ENCODE peak calls at places on chromosome 3, in eight cellular contexts. One of them, this sample, is unnamed. For H3K4me1, the result is how much of the 10 kb centered on the place peaks cover.

GRCh38 chr3:186382217-186382885 is 20.3 kb upstream of the DGKG start:
- DNase-seq in fibroblast of lung: no peak
- DNase-seq in breast epithelium: no peak
- DNase-seq in left lung: no peak
- DNase-seq in A549: no peak
- DNase-seq in GM12878: no peak
- DNase-seq in uterus: no peak
- DNase-seq in psoas muscle: no peak
- DNase-seq in this sample: no peak

GRCh38 chr3:99545941-99546580 is 92.3 kb upstream of the COL8A1 start:
- DNase-seq in fibroblast of lung: no peak
- DNase-seq in breast epithelium: no peak
- DNase-seq in left lung: no peak
- DNase-seq in A549: no peak
- DNase-seq in GM12878: no peak
- DNase-seq in uterus: no peak
- DNase-seq in psoas muscle: no peak
- DNase-seq in this sample: no peak

GRCh38 chr3:87307805-87308204 is 31.4 kb upstream of the POU1F1 start:
- DNase-seq in fibroblast of lung: no peak
- DNase-seq in breast epithelium: no peak
- DNase-seq in left lung: no peak
- DNase-seq in A549: no peak
- DNase-seq in GM12878: no peak
- DNase-seq in uterus: no peak
- DNase-seq in psoas muscle: no peak
- DNase-seq in this sample: no peak

GRCh38 chr3:27630892-27631291 is 91.2 kb downstream of the EOMES start:
- DNase-seq in fibroblast of lung: peak
- DNase-seq in breast epithelium: no peak
- DNase-seq in left lung: no peak
- DNase-seq in A549: peak
- DNase-seq in GM12878: no peak
- DNase-seq in uterus: no peak
- DNase-seq in psoas muscle: no peak
- DNase-seq in this sample: no peak

GRCh38 chr3:126355777-126356372 is 1.3 kb downstream of the KLF15 start:
- DNase-seq in fibroblast of lung: peak
- DNase-seq in breast epithelium: peak
- DNase-seq in left lung: peak
- DNase-seq in A549: no peak
- DNase-seq in GM12878: no peak
- DNase-seq in uterus: peak
- DNase-seq in psoas muscle: peak
- DNase-seq in this sample: no peak

GRCh38 chr3:49476563-49476962 is 6.5 kb downstream of the DAG1 start:
- DNase-seq in fibroblast of lung: peak
- DNase-seq in breast epithelium: no peak
- DNase-seq in left lung: no peak
- DNase-seq in A549: no peak
- DNase-seq in GM12878: peak
- DNase-seq in uterus: no peak
- DNase-seq in psoas muscle: no peak
- DNase-seq in this sample: no peak

GRCh38 chr3:27114684-27115083 is 254.5 kb downstream of the NEK10 start:
- DNase-seq in fibroblast of lung: peak
- DNase-seq in breast epithelium: no peak
- DNase-seq in left lung: no peak
- DNase-seq in A549: no peak
- DNase-seq in GM12878: no peak
- DNase-seq in uterus: no peak
- DNase-seq in psoas muscle: no peak
- DNase-seq in this sample: no peak

GRCh38 chr3:45537596-45537959 is 57.0 kb upstream of the LIMD1 start:
- DNase-seq in fibroblast of lung: no peak
- DNase-seq in breast epithelium: no peak
- DNase-seq in left lung: no peak
- DNase-seq in A549: no peak
- DNase-seq in GM12878: no peak
- DNase-seq in uterus: no peak
- DNase-seq in psoas muscle: no peak
- DNase-seq in this sample: no peak

GRCh38 chr3:46124216-46125143 is 83.6 kb downstream of the CCR1 start:
- DNase-seq in fibroblast of lung: peak
- DNase-seq in breast epithelium: no peak
- DNase-seq in left lung: no peak
- DNase-seq in A549: no peak
- DNase-seq in GM12878: no peak
- DNase-seq in uterus: peak
- DNase-seq in psoas muscle: no peak
- DNase-seq in this sample: no peak

GRCh38 chr3:111895079-111895478 is 36.0 kb downstream of the PHLDB2 start:
- DNase-seq in fibroblast of lung: peak
- DNase-seq in breast epithelium: no peak
- DNase-seq in left lung: no peak
- DNase-seq in A549: peak
- DNase-seq in GM12878: no peak
- DNase-seq in uterus: no peak
- DNase-seq in psoas muscle: no peak
- DNase-seq in this sample: no peak

GRCh38 chr3:39107874-39108308 is 411 bp downstream of the TTC21A start:
- DNase-seq in fibroblast of lung: peak
- DNase-seq in breast epithelium: no peak
- DNase-seq in left lung: no peak
- DNase-seq in A549: no peak
- DNase-seq in GM12878: no peak
- DNase-seq in uterus: no peak
- DNase-seq in psoas muscle: no peak
- DNase-seq in this sample: no peak

GRCh38 chr3:102531686-102532085 is 96.9 kb downstream of the ZPLD1 start:
- DNase-seq in fibroblast of lung: peak
- DNase-seq in breast epithelium: no peak
- DNase-seq in left lung: no peak
- DNase-seq in A549: no peak
- DNase-seq in GM12878: no peak
- DNase-seq in uterus: no peak
- DNase-seq in psoas muscle: no peak
- DNase-seq in this sample: no peak

GRCh38 chr3:49166752-49167556 is 823 bp upstream of the CCDC71 start:
- DNase-seq in fibroblast of lung: no peak
- DNase-seq in breast epithelium: no peak
- DNase-seq in left lung: no peak
- DNase-seq in A549: no peak
- DNase-seq in GM12878: no peak
- DNase-seq in uterus: no peak
- DNase-seq in psoas muscle: no peak
- DNase-seq in this sample: no peak

DNA sequence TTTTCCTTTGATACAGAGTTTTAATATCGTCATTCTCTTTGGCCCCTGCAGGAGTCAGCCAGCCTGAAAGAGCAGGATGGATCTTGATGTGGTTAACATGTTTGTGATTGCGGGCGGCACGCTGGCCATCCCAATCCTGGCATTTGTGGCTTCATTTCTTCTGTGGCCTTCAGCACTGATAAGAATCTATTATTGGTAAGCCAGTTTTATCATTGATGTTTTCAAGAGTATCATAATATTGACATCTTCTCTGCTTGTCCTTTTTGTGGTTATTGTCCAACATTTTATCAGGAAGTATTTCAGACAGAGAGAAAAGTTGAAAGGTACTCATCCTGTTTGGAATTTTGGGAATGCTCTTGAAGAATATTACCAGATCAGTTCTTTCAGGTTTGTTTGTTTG is 18.9 kb downstream of the ABHD6 start:
- DNase-seq in fibroblast of lung: no peak
- DNase-seq in breast epithelium: no peak
- DNase-seq in left lung: no peak
- DNase-seq in A549: no peak
- DNase-seq in GM12878: no peak
- DNase-seq in uterus: no peak
- DNase-seq in psoas muscle: no peak
- DNase-seq in this sample: no peak
- H3K4me1 ChIP-seq in fibroblast of lung: under half
- H3K4me1 ChIP-seq in breast epithelium: under half
- H3K4me1 ChIP-seq in left lung: under half
- H3K4me1 ChIP-seq in A549: under half
- H3K4me1 ChIP-seq in GM12878: under half
- H3K4me1 ChIP-seq in uterus: under half
- H3K4me1 ChIP-seq in psoas muscle: under half
- H3K4me1 ChIP-seq in this sample: under half

GRCh38 chr3:105868450-105868744 is 415 bp downstream of the CBLB start:
- DNase-seq in fibroblast of lung: peak
- DNase-seq in breast epithelium: peak
- DNase-seq in left lung: peak
- DNase-seq in A549: peak
- DNase-seq in GM12878: no peak
- DNase-seq in uterus: peak
- DNase-seq in psoas muscle: peak
- DNase-seq in this sample: peak

GRCh38 chr3:105865867-105866350 is 2.9 kb downstream of the CBLB start:
- DNase-seq in fibroblast of lung: no peak
- DNase-seq in breast epithelium: no peak
- DNase-seq in left lung: no peak
- DNase-seq in A549: no peak
- DNase-seq in GM12878: no peak
- DNase-seq in uterus: no peak
- DNase-seq in psoas muscle: no peak
- DNase-seq in this sample: no peak

GRCh38 chr3:105867690-105868449 is 942 bp downstream of the CBLB start:
- DNase-seq in fibroblast of lung: no peak
- DNase-seq in breast epithelium: no peak
- DNase-seq in left lung: no peak
- DNase-seq in A549: no peak
- DNase-seq in GM12878: no peak
- DNase-seq in uterus: no peak
- DNase-seq in psoas muscle: no peak
- DNase-seq in this sample: no peak

GRCh38 chr3:105865016-105865623 is 3.7 kb downstream of the CBLB start:
- DNase-seq in fibroblast of lung: peak
- DNase-seq in breast epithelium: no peak
- DNase-seq in left lung: no peak
- DNase-seq in A549: no peak
- DNase-seq in GM12878: no peak
- DNase-seq in uterus: no peak
- DNase-seq in psoas muscle: no peak
- DNase-seq in this sample: no peak

DNA sequence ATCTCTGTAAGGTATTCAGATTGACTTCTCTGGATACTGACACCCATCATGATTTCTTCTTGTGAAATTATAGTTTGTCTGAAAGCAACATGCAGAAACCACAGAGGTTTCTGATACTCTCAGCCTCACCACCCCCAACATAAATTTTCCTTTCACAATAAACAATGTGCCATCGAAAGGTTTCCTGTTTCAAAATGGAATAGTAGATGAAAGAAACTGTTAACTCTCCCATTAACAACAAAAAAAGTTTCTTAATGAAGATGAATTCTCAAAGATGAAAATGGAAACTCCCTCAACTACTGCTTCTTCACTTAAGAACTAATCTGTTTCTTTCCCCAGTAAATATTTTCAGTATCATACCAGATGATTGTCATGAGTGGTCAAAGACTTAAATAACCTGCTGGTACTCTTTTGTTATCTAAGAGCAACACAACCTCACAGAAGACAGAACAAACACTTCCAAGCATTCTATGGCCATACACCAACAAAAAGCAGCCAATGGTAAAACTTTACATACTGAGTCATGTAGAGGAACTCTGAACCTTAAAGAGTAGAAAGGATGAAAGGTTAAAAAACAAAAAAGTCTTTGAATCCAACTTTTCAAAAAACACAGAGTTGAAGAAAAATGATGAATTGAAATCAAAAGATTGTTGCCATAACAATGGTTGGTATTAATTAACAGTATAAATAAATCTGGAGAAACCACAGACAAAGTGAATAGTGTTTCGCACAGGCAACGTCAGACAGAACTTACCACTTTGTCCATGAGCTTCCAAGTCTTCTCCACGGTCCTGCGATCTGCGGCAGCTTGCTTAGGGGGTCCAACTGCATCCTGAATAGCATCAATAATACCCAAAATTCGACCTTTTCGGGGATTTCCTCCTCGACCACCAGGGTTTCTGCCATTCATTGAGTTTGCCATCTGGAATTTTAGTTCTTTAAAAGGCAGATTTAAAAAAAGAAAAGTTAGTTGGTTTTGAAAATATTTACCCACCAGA is 1.9 kb downstream of the CBLB start:
- DNase-seq in fibroblast of lung: peak
- DNase-seq in breast epithelium: no peak
- DNase-seq in left lung: no peak
- DNase-seq in A549: no peak
- DNase-seq in GM12878: peak
- DNase-seq in uterus: no peak
- DNase-seq in psoas muscle: peak
- DNase-seq in this sample: no peak
- H3K27ac ChIP-seq in fibroblast of lung: peak
- H3K27ac ChIP-seq in breast epithelium: peak
- H3K27ac ChIP-seq in left lung: peak
- H3K27ac ChIP-seq in A549: no peak
- H3K27ac ChIP-seq in GM12878: peak
- H3K27ac ChIP-seq in uterus: no peak
- H3K27ac ChIP-seq in psoas muscle: peak
- H3K27ac ChIP-seq in this sample: no peak

DNA sequence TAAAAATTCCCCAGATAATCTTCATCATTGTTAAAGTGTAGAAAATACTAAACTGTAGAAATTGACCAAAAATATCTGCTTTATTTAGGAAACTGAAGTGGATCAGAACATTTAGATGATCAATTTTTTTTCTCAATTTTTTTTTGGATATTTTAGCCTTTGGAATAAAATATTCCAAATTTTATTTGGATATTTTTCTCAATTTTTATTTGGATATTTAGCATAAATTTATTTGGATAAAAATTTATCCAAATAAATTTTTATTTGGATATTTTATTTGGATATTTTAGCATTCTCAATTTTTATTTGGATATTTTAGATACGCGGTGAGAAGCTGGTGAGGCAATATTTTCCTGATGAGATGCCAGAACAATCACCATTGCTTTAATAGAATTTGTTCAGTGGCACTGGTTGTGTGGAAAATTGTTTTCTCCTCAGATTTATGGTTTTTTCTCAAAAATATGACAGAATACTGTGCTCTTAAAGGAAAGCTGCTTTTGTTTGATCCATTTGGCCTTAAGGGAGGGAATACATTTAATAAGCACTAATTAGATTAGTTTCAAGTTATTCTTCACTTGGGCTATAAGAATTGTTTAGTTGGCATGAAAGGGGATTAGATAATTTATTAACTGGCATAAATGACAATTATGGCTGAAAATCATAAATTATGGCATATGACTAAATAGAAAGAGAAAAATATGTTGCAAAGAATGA is 470.1 kb downstream of the MFSD1 start:
- DNase-seq in fibroblast of lung: no peak
- DNase-seq in breast epithelium: no peak
- DNase-seq in left lung: no peak
- DNase-seq in A549: no peak
- DNase-seq in GM12878: no peak
- DNase-seq in uterus: no peak
- DNase-seq in psoas muscle: no peak
- DNase-seq in this sample: no peak
- TF ChIP-seq CTCF in fibroblast of lung: no peak
- TF ChIP-seq CTCF in breast epithelium: no peak
- TF ChIP-seq CTCF in left lung: no peak
- TF ChIP-seq CTCF in A549: no peak
- TF ChIP-seq CTCF in GM12878: no peak
- TF ChIP-seq CTCF in uterus: no peak
- TF ChIP-seq CTCF in psoas muscle: no peak
- TF ChIP-seq CTCF in this sample: no peak

GRCh38 chr3:71803248-71803647 is 18.3 kb upstream of the PROK2 start:
- DNase-seq in fibroblast of lung: no peak
- DNase-seq in breast epithelium: no peak
- DNase-seq in left lung: no peak
- DNase-seq in A549: no peak
- DNase-seq in GM12878: no peak
- DNase-seq in uterus: no peak
- DNase-seq in psoas muscle: no peak
- DNase-seq in this sample: no peak
- H3K4me1 ChIP-seq in fibroblast of lung: under half
- H3K4me1 ChIP-seq in breast epithelium: under half
- H3K4me1 ChIP-seq in left lung: under half
- H3K4me1 ChIP-seq in A549: under half
- H3K4me1 ChIP-seq in GM12878: under half
- H3K4me1 ChIP-seq in uterus: under half
- H3K4me1 ChIP-seq in psoas muscle: under half
- H3K4me1 ChIP-seq in this sample: under half